ENCODE peak calls at places on chromosomes 5 and 9, in seven cellular contexts. H, B, M, N, J, E and I are unnamed samples.

GRCh38 chr5:34790087-34790486 is 48.9 kb upstream of the TTC23L start:
- DNase-seq in H (no peak), B (no peak), M (no peak), N (no peak), J (no peak), E (no peak), I (no peak)

GRCh38 chr9:98323051-98323830 is 67.8 kb upstream of the TBC1D2 start:
- DNase-seq in H (no peak), B (no peak), M (no peak), N (no peak), J (no peak), E (no peak), I (no peak)

GRCh38 chr9:27654629-27655285 is 81.5 kb upstream of the C9orf72 start:
- DNase-seq in H (no peak), B (no peak), M (no peak), N (no peak), J (no peak), E (no peak), I (no peak)

GRCh38 chr9:136093331-136093986 is 1.6 kb downstream of the NACC2 start:
- DNase-seq in H (no peak), B (no peak), M (peak; percentile 28), N (peak; percentile 61), J (no peak), E (peak; percentile 75), I (no peak)

GRCh38 chr9:92730897-92731296 is 33.7 kb downstream of the BICD2 start:
- DNase-seq in H (no peak), B (no peak), M (no peak), N (no peak), J (peak; percentile 81), E (no peak), I (no peak)

GRCh38 chr9:90726215-90726614 is 75.4 kb upstream of the SYK start:
- DNase-seq in H (no peak), B (no peak), M (no peak), N (no peak), J (no peak), E (no peak), I (no peak)

GRCh38 chr9:90099262-90099982 is 494.6 kb downstream of the GADD45G start:
- DNase-seq in H (peak; percentile 27), B (no peak), M (no peak), N (no peak), J (no peak), E (no peak), I (no peak)

GRCh38 chr5:6721442-6721841 is 8.2 kb downstream of the TENT4A start:
- DNase-seq in H (no peak), B (peak; percentile 44), M (no peak), N (no peak), J (peak; percentile 75), E (peak; percentile 26), I (no peak)

GRCh38 chr5:140800816-140801493 is at the start of gene PCDHA3:
- DNase-seq in H (no peak), B (no peak), M (peak; percentile 37), N (no peak), J (no peak), E (peak; percentile 14), I (no peak)

GRCh38 chr5:115179959-115180709 is 10.4 kb upstream of the TRIM36 start:
- DNase-seq in H (no peak), B (peak; percentile 69), M (peak; percentile 47), N (no peak), J (peak; percentile 86), E (peak; percentile 54), I (peak; percentile 20)

GRCh38 chr5:172782169-172783039 is 11.4 kb upstream of the DUSP1 start:
- DNase-seq in H (no peak), B (no peak), M (peak; percentile 68), N (no peak), J (no peak), E (no peak), I (no peak)

GRCh38 chr5:145775893-145776444 is 59.2 kb downstream of the PRELID2 start:
- DNase-seq in H (no peak), B (no peak), M (peak; percentile 90), N (no peak), J (no peak), E (peak; percentile 80), I (no peak)

GRCh38 chr9:70576121-70576520 is 161.7 kb upstream of the KLF9 start:
- DNase-seq in H (no peak), B (no peak), M (no peak), N (no peak), J (no peak), E (no peak), I (no peak)

GRCh38 chr5:179254638-179255271 is 90.5 kb downstream of the ADAMTS2 start:
- DNase-seq in H (no peak), B (no peak), M (no peak), N (no peak), J (no peak), E (no peak), I (no peak)